ENCODE peak calls at places on chromosomes 5 and 9, in eight cellular contexts. One of them, this sample, is unnamed.
A peak's percentile ranks its signal among the peaks of the same experiment; 100 is the strongest.

GRCh38 chr5:158765407-158765806 is 334.3 kb downstream of the EBF1 start:
- DNase-seq in Ammon's horn: no peak
- DNase-seq in Kasumi-1: no peak
- DNase-seq in IMR-90: no peak
- DNase-seq in GM19239: no peak
- DNase-seq in T-helper 2 cell: no peak
- DNase-seq in Calu3: no peak
- DNase-seq in GM23248: no peak
- DNase-seq in this sample: no peak

GRCh38 chr5:168415971-168416370 is 70.3 kb upstream of the RARS1 start:
- DNase-seq in Ammon's horn: no peak
- DNase-seq in Kasumi-1: no peak
- DNase-seq in IMR-90: no peak
- DNase-seq in GM19239: no peak
- DNase-seq in T-helper 2 cell: no peak
- DNase-seq in Calu3: no peak
- DNase-seq in GM23248: no peak
- DNase-seq in this sample: no peak

GRCh38 chr9:76219555-76220151 is 174.6 kb downstream of the RFK start:
- DNase-seq in Ammon's horn: no peak
- DNase-seq in Kasumi-1: peak; percentile 8
- DNase-seq in IMR-90: peak; percentile 10
- DNase-seq in GM19239: no peak
- DNase-seq in T-helper 2 cell: no peak
- DNase-seq in Calu3: no peak
- DNase-seq in GM23248: peak; percentile 8
- DNase-seq in this sample: no peak

GRCh38 chr9:134458111-134458845 is 132.0 kb downstream of the RXRA start:
- DNase-seq in Ammon's horn: no peak
- DNase-seq in Kasumi-1: no peak
- DNase-seq in IMR-90: peak; percentile 55
- DNase-seq in GM19239: no peak
- DNase-seq in T-helper 2 cell: no peak
- DNase-seq in Calu3: no peak
- DNase-seq in GM23248: peak; percentile 68
- DNase-seq in this sample: no peak

GRCh38 chr9:130692365-130692764 is 1.2 kb upstream of the EXOSC2 start:
- DNase-seq in Ammon's horn: peak; percentile 37
- DNase-seq in Kasumi-1: no peak
- DNase-seq in IMR-90: no peak
- DNase-seq in GM19239: no peak
- DNase-seq in T-helper 2 cell: no peak
- DNase-seq in Calu3: no peak
- DNase-seq in GM23248: peak; percentile 30
- DNase-seq in this sample: no peak

GRCh38 chr5:134609232-134609851 is 23.3 kb downstream of the SAR1B start:
- DNase-seq in Ammon's horn: no peak
- DNase-seq in Kasumi-1: peak; percentile 15
- DNase-seq in IMR-90: no peak
- DNase-seq in GM19239: no peak
- DNase-seq in T-helper 2 cell: no peak
- DNase-seq in Calu3: no peak
- DNase-seq in GM23248: no peak
- DNase-seq in this sample: no peak

GRCh38 chr5:181149355-181149754 is 2.0 kb downstream of the OR2V2 start:
- DNase-seq in Ammon's horn: no peak
- DNase-seq in Kasumi-1: no peak
- DNase-seq in IMR-90: no peak
- DNase-seq in GM19239: no peak
- DNase-seq in T-helper 2 cell: no peak
- DNase-seq in Calu3: no peak
- DNase-seq in GM23248: no peak
- DNase-seq in this sample: no peak

GRCh38 chr9:32581512-32582143 is 8.7 kb upstream of the NDUFB6 start:
- DNase-seq in Ammon's horn: peak; percentile 69
- DNase-seq in Kasumi-1: peak; percentile 68
- DNase-seq in IMR-90: peak; percentile 67
- DNase-seq in GM19239: no peak
- DNase-seq in T-helper 2 cell: no peak
- DNase-seq in Calu3: peak; percentile 49
- DNase-seq in GM23248: peak; percentile 65
- DNase-seq in this sample: peak; percentile 30

GRCh38 chr9:135330685-135331590 is 148.6 kb upstream of the PPP1R26 start:
- DNase-seq in Ammon's horn: no peak
- DNase-seq in Kasumi-1: no peak
- DNase-seq in IMR-90: no peak
- DNase-seq in GM19239: no peak
- DNase-seq in T-helper 2 cell: no peak
- DNase-seq in Calu3: no peak
- DNase-seq in GM23248: no peak
- DNase-seq in this sample: no peak

GRCh38 chr5:14587143-14587542 is 5.6 kb downstream of the OTULINL start:
- DNase-seq in Ammon's horn: peak; percentile 81
- DNase-seq in Kasumi-1: no peak
- DNase-seq in IMR-90: no peak
- DNase-seq in GM19239: no peak
- DNase-seq in T-helper 2 cell: no peak
- DNase-seq in Calu3: no peak
- DNase-seq in GM23248: no peak
- DNase-seq in this sample: no peak

GRCh38 chr5:109105631-109106267 is 304.0 kb downstream of the PJA2 start:
- DNase-seq in Ammon's horn: peak; percentile 5
- DNase-seq in Kasumi-1: no peak
- DNase-seq in IMR-90: peak; percentile 91
- DNase-seq in GM19239: no peak
- DNase-seq in T-helper 2 cell: no peak
- DNase-seq in Calu3: no peak
- DNase-seq in GM23248: peak; percentile 97
- DNase-seq in this sample: no peak

GRCh38 chr9:135506327-135507103 is 6.0 kb downstream of the MRPS2 start:
- DNase-seq in Ammon's horn: no peak
- DNase-seq in Kasumi-1: no peak
- DNase-seq in IMR-90: no peak
- DNase-seq in GM19239: no peak
- DNase-seq in T-helper 2 cell: no peak
- DNase-seq in Calu3: no peak
- DNase-seq in GM23248: no peak
- DNase-seq in this sample: no peak

GRCh38 chr5:68872088-68872842 is 221.5 kb upstream of the SLC30A5 start:
- DNase-seq in Ammon's horn: no peak
- DNase-seq in Kasumi-1: no peak
- DNase-seq in IMR-90: no peak
- DNase-seq in GM19239: no peak
- DNase-seq in T-helper 2 cell: no peak
- DNase-seq in Calu3: peak; percentile 18
- DNase-seq in GM23248: no peak
- DNase-seq in this sample: no peak

GRCh38 chr5:153350192-153350883 is 140.1 kb upstream of the GRIA1 start:
- DNase-seq in Ammon's horn: no peak
- DNase-seq in Kasumi-1: no peak
- DNase-seq in IMR-90: no peak
- DNase-seq in GM19239: no peak
- DNase-seq in T-helper 2 cell: no peak
- DNase-seq in Calu3: no peak
- DNase-seq in GM23248: no peak
- DNase-seq in this sample: no peak

GRCh38 chr5:83552275-83552674 is 80.7 kb downstream of the VCAN start:
- DNase-seq in Ammon's horn: no peak
- DNase-seq in Kasumi-1: no peak
- DNase-seq in IMR-90: peak; percentile 37
- DNase-seq in GM19239: no peak
- DNase-seq in T-helper 2 cell: no peak
- DNase-seq in Calu3: no peak
- DNase-seq in GM23248: peak; percentile 47
- DNase-seq in this sample: no peak

GRCh38 chr9:97985058-97985861 is 2.1 kb downstream of the ANP32B start:
- DNase-seq in Ammon's horn: no peak
- DNase-seq in Kasumi-1: peak; percentile 26
- DNase-seq in IMR-90: peak; percentile 11
- DNase-seq in GM19239: no peak
- DNase-seq in T-helper 2 cell: peak; percentile 29
- DNase-seq in Calu3: peak; percentile 11
- DNase-seq in GM23248: peak; percentile 64
- DNase-seq in this sample: no peak

GRCh38 chr5:38500861-38501260 is 55.6 kb downstream of the LIFR start:
- DNase-seq in Ammon's horn: no peak
- DNase-seq in Kasumi-1: no peak
- DNase-seq in IMR-90: peak; percentile 76
- DNase-seq in GM19239: no peak
- DNase-seq in T-helper 2 cell: no peak
- DNase-seq in Calu3: no peak
- DNase-seq in GM23248: peak; percentile 72
- DNase-seq in this sample: no peak

GRCh38 chr5:135030691-135031145 is 3.3 kb downstream of the PITX1 start:
- DNase-seq in Ammon's horn: no peak
- DNase-seq in Kasumi-1: no peak
- DNase-seq in IMR-90: no peak
- DNase-seq in GM19239: no peak
- DNase-seq in T-helper 2 cell: no peak
- DNase-seq in Calu3: peak; percentile 43
- DNase-seq in GM23248: no peak
- DNase-seq in this sample: no peak

GRCh38 chr9:133252301-133252776 is 22.7 kb downstream of the ABO start:
- DNase-seq in Ammon's horn: no peak
- DNase-seq in Kasumi-1: no peak
- DNase-seq in IMR-90: no peak
- DNase-seq in GM19239: no peak
- DNase-seq in T-helper 2 cell: no peak
- DNase-seq in Calu3: peak; percentile 65
- DNase-seq in GM23248: no peak
- DNase-seq in this sample: no peak

GRCh38 chr5:65076251-65076869 is 307.6 kb downstream of the CWC27 start:
- DNase-seq in Ammon's horn: no peak
- DNase-seq in Kasumi-1: peak; percentile 81
- DNase-seq in IMR-90: peak; percentile 54
- DNase-seq in GM19239: no peak
- DNase-seq in T-helper 2 cell: peak; percentile 22
- DNase-seq in Calu3: peak; percentile 52
- DNase-seq in GM23248: peak; percentile 70
- DNase-seq in this sample: peak; percentile 71

GRCh38 chr5:133962801-133963476 is 5.5 kb downstream of the C5orf15 start:
- DNase-seq in Ammon's horn: no peak
- DNase-seq in Kasumi-1: no peak
- DNase-seq in IMR-90: peak; percentile 79
- DNase-seq in GM19239: no peak
- DNase-seq in T-helper 2 cell: no peak
- DNase-seq in Calu3: no peak
- DNase-seq in GM23248: peak; percentile 65
- DNase-seq in this sample: no peak

GRCh38 chr9:13445123-13445522 is 165.6 kb upstream of the MPDZ start:
- DNase-seq in Ammon's horn: no peak
- DNase-seq in Kasumi-1: no peak
- DNase-seq in IMR-90: no peak
- DNase-seq in GM19239: no peak
- DNase-seq in T-helper 2 cell: no peak
- DNase-seq in Calu3: no peak
- DNase-seq in GM23248: no peak
- DNase-seq in this sample: no peak

GRCh38 chr5:159814810-159815585 is 101.3 kb upstream of the ADRA1B start:
- DNase-seq in Ammon's horn: no peak
- DNase-seq in Kasumi-1: no peak
- DNase-seq in IMR-90: peak; percentile 21
- DNase-seq in GM19239: no peak
- DNase-seq in T-helper 2 cell: no peak
- DNase-seq in Calu3: no peak
- DNase-seq in GM23248: peak; percentile 47
- DNase-seq in this sample: no peak

GRCh38 chr9:33227013-33227398 is 13.0 kb upstream of the SPINK4 start:
- DNase-seq in Ammon's horn: peak; percentile 30
- DNase-seq in Kasumi-1: peak; percentile 73
- DNase-seq in IMR-90: no peak
- DNase-seq in GM19239: no peak
- DNase-seq in T-helper 2 cell: no peak
- DNase-seq in Calu3: no peak
- DNase-seq in GM23248: no peak
- DNase-seq in this sample: peak; percentile 45

GRCh38 chr5:158392753-158393152 is 533.8 kb upstream of the CLINT1 start:
- DNase-seq in Ammon's horn: no peak
- DNase-seq in Kasumi-1: no peak
- DNase-seq in IMR-90: no peak
- DNase-seq in GM19239: no peak
- DNase-seq in T-helper 2 cell: no peak
- DNase-seq in Calu3: no peak
- DNase-seq in GM23248: no peak
- DNase-seq in this sample: no peak

GRCh38 chr9:3708751-3709150 is 182.9 kb upstream of the RFX3 start:
- DNase-seq in Ammon's horn: peak; percentile 79
- DNase-seq in Kasumi-1: no peak
- DNase-seq in IMR-90: peak; percentile 7
- DNase-seq in GM19239: no peak
- DNase-seq in T-helper 2 cell: no peak
- DNase-seq in Calu3: peak; percentile 18
- DNase-seq in GM23248: peak; percentile 32
- DNase-seq in this sample: no peak

GRCh38 chr5:111782171-111782570 is 25.2 kb upstream of the NREP start:
- DNase-seq in Ammon's horn: no peak
- DNase-seq in Kasumi-1: no peak
- DNase-seq in IMR-90: peak; percentile 25
- DNase-seq in GM19239: no peak
- DNase-seq in T-helper 2 cell: no peak
- DNase-seq in Calu3: no peak
- DNase-seq in GM23248: peak; percentile 32
- DNase-seq in this sample: no peak

GRCh38 chr9:136806067-136806466 is 1.7 kb upstream of the RABL6 start:
- DNase-seq in Ammon's horn: no peak
- DNase-seq in Kasumi-1: no peak
- DNase-seq in IMR-90: no peak
- DNase-seq in GM19239: no peak
- DNase-seq in T-helper 2 cell: no peak
- DNase-seq in Calu3: no peak
- DNase-seq in GM23248: no peak
- DNase-seq in this sample: no peak

This sample was measured in germinal center.